ENCODE peak calls at places on chromosomes 6 and 20, in eight cellular contexts. Z is AG04450, W is upper lobe of left lung, L is HCT116, C is IMR-90, S is tibial artery, G is dorsolateral prefrontal cortex, P is fibroblast of lung. F is an unnamed sample.

GRCh38 chr20:57658447-57659130 is 38.4 kb upstream of the ZBP1 start:
- DNase-seq in W (peak), Z (no peak), L (no peak), S (peak), P (no peak), G (peak), C (no peak), F (peak)

GRCh38 chr20:57991211-57991841 is 237.1 kb downstream of the ANKRD60 start:
- DNase-seq in P (no peak), S (no peak), G (no peak), C (no peak), L (no peak), W (no peak), Z (no peak), F (no peak)

GRCh38 chr20:58293453-58293852 is 16.1 kb upstream of the RAB22A start:
- DNase-seq in W (no peak), L (no peak), S (no peak), C (no peak), P (no peak), G (no peak), Z (no peak), F (no peak)

GRCh38 chr20:13817342-13817741 is 32.5 kb downstream of the NDUFAF5 start:
- DNase-seq in P (no peak), L (no peak), G (no peak), C (peak), W (no peak), S (no peak), Z (no peak), F (no peak)

GRCh38 chr6:155084431-155085123 is 89.5 kb downstream of the TIAM2 start:
- DNase-seq in P (no peak), W (no peak), L (no peak), S (no peak), C (peak), Z (no peak), G (no peak), F (no peak)

GRCh38 chr6:110874880-110875547 is 429 bp downstream of the AMD1 start:
- DNase-seq in L (no peak), W (peak), C (no peak), S (peak), G (no peak), P (no peak), Z (peak), F (peak)

GRCh38 chr20:60354181-60354580 is 396.0 kb downstream of the CDH26 start:
- DNase-seq in P (no peak), C (no peak), L (no peak), Z (no peak), S (no peak), W (no peak), G (no peak), F (no peak)

GRCh38 chr6:118419448-118420394 is 128.4 kb upstream of the PLN start:
- DNase-seq in P (no peak), Z (no peak), G (no peak), W (no peak), S (no peak), C (peak), L (no peak), F (no peak)

GRCh38 chr6:76835695-76836094 is 627.6 kb downstream of the HTR1B start:
- DNase-seq in S (no peak), G (no peak), Z (no peak), L (no peak), C (no peak), P (no peak), W (no peak), F (no peak)

GRCh38 chr6:34638834-34639736 is 57.5 kb downstream of the ILRUN start:
- DNase-seq in P (no peak), Z (no peak), W (no peak), G (no peak), C (no peak), L (no peak), S (no peak), F (no peak)

GRCh38 chr20:17949899-17950298 is 18.7 kb downstream of the SNX5 start:
- DNase-seq in G (no peak), S (no peak), W (no peak), C (no peak), P (no peak), Z (no peak), L (no peak), F (no peak)

GRCh38 chr20:62782149-62782892 is 14.0 kb upstream of the MRGBP start:
- DNase-seq in P (no peak), W (no peak), S (no peak), Z (no peak), L (no peak), G (no peak), C (no peak), F (no peak)

GRCh38 chr6:109912136-109912535 is 66.0 kb upstream of the GPR6 start:
- DNase-seq in W (no peak), L (no peak), P (no peak), G (no peak), S (no peak), Z (no peak), C (no peak), F (no peak)

GRCh38 chr6:71015392-71015791 is 58.5 kb upstream of the B3GAT2 start:
- DNase-seq in C (no peak), W (no peak), Z (no peak), S (no peak), P (no peak), G (no peak), L (no peak), F (no peak)

GRCh38 chr6:84762220-84762940 is 2.0 kb downstream of the TBX18 start:
- DNase-seq in P (no peak), W (peak), Z (no peak), S (peak), C (no peak), G (no peak), L (no peak), F (no peak)

GRCh38 chr20:23350855-23351838 is 556 bp downstream of the NXT1 start:
- DNase-seq in P (peak), Z (no peak), S (peak), W (no peak), C (peak), G (peak), L (peak), F (peak)

GRCh38 chr6:35360349-35361138 is 18.2 kb downstream of the PPARD start:
- DNase-seq in P (no peak), L (no peak), Z (no peak), G (peak), S (peak), W (no peak), C (peak), F (no peak)

GRCh38 chr6:83908813-83909212 is 49.3 kb downstream of the CYB5R4 start:
- DNase-seq in S (no peak), Z (no peak), W (no peak), L (no peak), P (no peak), C (peak), G (no peak), F (no peak)

GRCh38 chr20:22385602-22386299 is 198.6 kb downstream of the FOXA2 start:
- DNase-seq in S (no peak), W (no peak), L (no peak), C (no peak), P (no peak), Z (no peak), G (no peak), F (no peak)

GRCh38 chr6:14286144-14286543 is 168.6 kb downstream of the CD83 start:
- DNase-seq in W (no peak), Z (peak), P (peak), C (peak), G (no peak), S (peak), L (peak), F (no peak)

DNA sequence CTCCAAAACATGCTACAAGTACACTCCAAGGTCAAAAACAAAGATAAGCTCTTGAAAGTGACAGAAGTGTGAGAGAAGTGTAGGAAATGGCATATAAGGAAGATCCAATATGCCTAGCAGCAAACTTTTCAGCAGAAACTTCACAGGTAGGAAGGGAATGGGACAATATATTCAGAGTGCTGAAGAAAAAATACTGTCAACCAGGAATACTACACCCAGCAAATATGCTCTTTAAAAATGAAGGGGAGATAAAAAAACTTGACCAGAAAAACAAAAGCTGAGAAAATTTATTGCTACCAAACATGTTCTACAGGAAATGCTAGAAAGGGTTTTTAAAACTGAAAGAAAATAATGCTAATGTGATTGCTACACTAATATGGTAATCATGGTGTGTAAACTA is 46.2 kb downstream of the THBS2 start:
- DNase-seq in P (no peak), Z (no peak), S (no peak), W (no peak), L (no peak), G (no peak), C (no peak), F (no peak)
- H3K27ac ChIP-seq in P (no peak), Z (no peak), S (no peak), W (no peak), L (no peak), G (no peak), C (no peak), F (no peak)

DNA sequence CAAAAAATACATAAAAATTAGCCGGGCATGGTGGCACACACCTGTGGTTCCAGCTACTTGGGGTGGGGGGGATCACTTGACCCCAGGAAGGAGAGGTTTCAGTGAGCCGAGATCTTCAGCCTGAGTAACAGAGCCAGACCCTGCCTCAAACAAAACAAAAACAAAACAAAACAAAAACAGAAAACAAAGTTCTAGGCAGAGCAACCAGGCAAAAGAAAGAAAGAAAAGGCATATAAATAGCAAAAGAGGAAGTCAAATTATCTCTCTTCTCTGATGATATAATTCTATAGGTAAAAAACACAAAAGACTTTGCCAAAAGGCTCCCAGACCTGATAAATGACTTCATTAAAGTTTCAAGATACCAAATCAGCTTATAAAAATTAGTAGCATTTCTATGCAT is 446.9 kb downstream of the HAO1 start:
- DNase-seq in L (no peak), P (no peak), Z (no peak), S (no peak), C (no peak), G (no peak), W (no peak), F (no peak)
- TF ChIP-seq CTCF in L (no peak), P (no peak), Z (no peak), S (no peak), C (no peak), G (no peak), W (no peak), F (no peak)

GRCh38 chr6:142698751-142699150 is 246.2 kb downstream of the HIVEP2 start:
- DNase-seq in C (no peak), S (no peak), Z (no peak), P (no peak), L (peak), W (no peak), G (no peak), F (no peak)

GRCh38 chr6:142700032-142700431 is 244.9 kb downstream of the HIVEP2 start:
- DNase-seq in P (no peak), W (no peak), G (no peak), L (no peak), C (no peak), S (no peak), Z (no peak), F (no peak)

GRCh38 chr6:142699391-142699790 is 245.6 kb downstream of the HIVEP2 start:
- DNase-seq in S (no peak), P (no peak), Z (no peak), G (no peak), C (no peak), L (no peak), W (no peak), F (no peak)

GRCh38 chr6:142702501-142703460 is 242.2 kb downstream of the HIVEP2 start:
- DNase-seq in L (no peak), W (peak), S (peak), G (no peak), Z (no peak), P (no peak), C (no peak), F (no peak)

DNA sequence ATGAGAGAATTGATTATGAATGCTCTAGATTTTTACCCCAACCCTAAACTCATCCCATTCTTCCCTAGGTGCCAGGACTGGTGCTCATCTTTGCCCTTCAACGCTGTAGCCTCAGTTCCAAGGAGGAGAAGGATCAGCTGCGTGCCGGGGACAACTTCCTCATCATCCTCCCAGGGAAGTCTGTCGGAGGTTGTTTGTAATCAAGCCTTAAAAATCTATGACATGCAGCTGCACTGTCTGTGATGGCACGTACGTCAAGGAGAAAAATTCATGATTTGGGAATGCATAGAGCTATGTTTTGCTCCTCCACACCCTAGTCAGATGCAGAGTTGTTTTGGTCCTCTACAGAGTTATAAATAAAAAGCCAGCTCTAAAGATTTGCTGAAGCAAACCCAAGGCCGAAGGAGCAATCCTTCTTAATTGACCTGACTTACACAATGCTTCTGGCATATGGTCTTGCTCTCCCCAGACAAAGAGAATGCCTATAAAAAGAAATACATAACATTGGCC is 244.2 kb downstream of the HIVEP2 start:
- DNase-seq in S (no peak), Z (no peak), C (no peak), G (no peak), W (no peak), L (no peak), P (peak), F (no peak)
- H3K27ac ChIP-seq in S (no peak), Z (no peak), C (no peak), G (peak), W (no peak), L (no peak), P (no peak), F (no peak)

DNA sequence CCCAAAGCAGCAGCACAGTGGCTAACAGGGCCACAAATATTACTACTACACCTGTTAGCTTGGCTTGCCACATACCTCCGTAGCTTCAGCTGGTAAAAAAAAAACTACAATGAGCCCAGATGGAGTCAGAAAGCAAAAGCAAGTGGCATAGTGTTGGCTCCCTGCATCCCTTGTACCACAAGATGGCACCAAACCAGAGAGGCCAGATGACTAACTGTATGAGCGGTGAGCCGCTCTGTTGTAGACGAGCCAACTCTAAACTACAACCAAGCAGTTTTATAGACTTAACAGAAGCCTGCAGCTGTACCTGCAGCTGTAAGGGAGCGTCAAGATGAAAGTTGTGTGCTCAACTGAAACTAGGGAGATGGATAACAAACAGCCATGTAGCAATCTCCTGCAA is 84.5 kb upstream of the MCHR2 start:
- DNase-seq in G (no peak), P (peak), S (no peak), W (no peak), C (peak), L (peak), Z (no peak), F (no peak)
- TF ChIP-seq CTCF in G (no peak), P (peak), S (no peak), W (no peak), C (peak), L (peak), Z (peak), F (peak)

DNA sequence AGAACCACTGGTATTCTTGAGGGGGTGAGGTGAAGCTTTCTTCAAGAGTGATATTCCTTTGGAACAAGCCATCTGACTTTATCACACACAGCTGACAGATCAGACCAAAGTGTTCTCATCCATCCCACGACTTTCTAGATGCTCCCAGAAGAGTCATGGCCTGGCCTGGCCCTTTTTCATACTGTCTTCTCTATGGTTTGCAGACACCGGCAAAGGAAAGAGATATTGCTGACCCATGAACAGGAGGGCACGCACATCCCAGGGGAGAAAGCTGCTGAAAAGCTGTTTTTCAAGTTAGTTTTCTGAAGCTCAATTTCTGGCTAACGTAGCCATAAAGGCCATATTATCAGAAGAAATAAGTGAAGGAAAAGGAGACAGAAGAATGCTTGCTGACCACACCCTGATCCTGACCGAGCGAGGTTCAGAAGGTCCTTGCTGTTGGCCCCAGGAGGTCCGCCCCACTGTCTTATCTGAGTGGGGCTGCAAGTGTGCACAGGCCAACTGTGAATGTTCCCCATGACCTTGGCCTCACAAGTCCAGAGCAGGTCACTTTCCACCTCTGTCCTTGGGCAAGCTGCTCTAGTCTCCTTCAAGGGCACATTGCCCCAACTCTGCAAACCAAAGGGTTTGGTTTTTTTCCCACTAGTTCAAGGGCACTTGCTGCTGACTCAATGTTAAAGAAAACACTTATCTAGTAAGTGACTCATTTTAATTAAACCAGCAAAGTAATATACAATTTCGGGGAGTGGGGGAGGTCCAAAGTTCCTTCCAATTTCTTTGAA is 2.0 kb downstream of the ACSS1 start:
- DNase-seq in S (peak), G (no peak), C (peak), P (no peak), W (no peak), L (no peak), Z (no peak), F (no peak)
- H3K27ac ChIP-seq in S (peak), G (peak), C (no peak), P (no peak), W (peak), L (no peak), Z (no peak), F (peak)

GRCh38 chr6:30727920-30728605 is 7.9 kb downstream of the TUBB start:
- DNase-seq in S (no peak), C (peak), G (no peak), W (no peak), Z (no peak), L (no peak), P (peak), F (no peak)
- TF ChIP-seq CTCF in S (no peak), C (peak), G (no peak), W (no peak), Z (peak), L (no peak), P (peak), F (no peak)